ENCODE peak calls at places on chromosome 13, in seven cellular contexts. J is neural progenitor cell, M is gastrocnemius medialis, O is SK-N-SH, R is cardiac fibroblast, B is tibial nerve, L is AG04450. A is an unnamed sample.

GRCh38 chr13:42218576-42218975 is 53.4 kb upstream of the AKAP11 start:
- DNase-seq in M (no peak), R (peak), L (no peak), J (no peak), B (no peak), O (no peak), A (no peak)

GRCh38 chr13:44451109-44451508 is 77.5 kb downstream of the SERP2 start:
- DNase-seq in B (no peak), O (no peak), L (no peak), M (no peak), R (no peak), J (no peak), A (no peak)

GRCh38 chr13:44147222-44147621 is 226.4 kb upstream of the SERP2 start:
- DNase-seq in M (no peak), B (no peak), O (no peak), L (no peak), J (no peak), R (no peak), A (no peak)

GRCh38 chr13:79936368-79937136 is 404.4 kb downstream of the SPRY2 start:
- DNase-seq in J (no peak), R (peak), M (no peak), L (peak), B (peak), O (peak), A (no peak)

GRCh38 chr13:30132623-30133553 is 174.5 kb downstream of the KATNAL1 start:
- DNase-seq in R (peak), B (peak), O (peak), L (peak), M (peak), J (peak), A (peak)

GRCh38 chr13:73467103-73467502 is 408.3 kb downstream of the KLF5 start:
- DNase-seq in L (no peak), B (no peak), M (no peak), R (peak), O (no peak), J (no peak), A (no peak)

GRCh38 chr13:110593430-110594130 is 21.8 kb upstream of the NAXD start:
- DNase-seq in B (peak), M (no peak), L (no peak), R (peak), O (peak), J (peak), A (peak)

GRCh38 chr13:47158583-47158982 is 261.7 kb upstream of the HTR2A start:
- DNase-seq in O (peak), L (no peak), M (no peak), R (no peak), J (no peak), B (no peak), A (no peak)

GRCh38 chr13:22561581-22561980 is 619.2 kb upstream of the SGCG start:
- DNase-seq in J (no peak), R (no peak), B (no peak), O (peak), M (no peak), L (no peak), A (no peak)

GRCh38 chr13:46010148-46010547 is 42.4 kb downstream of the ZC3H13 start:
- DNase-seq in L (no peak), R (peak), J (peak), M (no peak), O (peak), B (no peak), A (no peak)

GRCh38 chr13:43805681-43806128 is 18.9 kb upstream of the ENOX1 start:
- DNase-seq in O (no peak), R (no peak), M (no peak), B (no peak), L (no peak), J (no peak), A (no peak)

GRCh38 chr13:48656621-48657020 is 2.9 kb downstream of the CYSLTR2 start:
- DNase-seq in B (no peak), O (no peak), R (peak), L (no peak), J (peak), M (no peak), A (no peak)

GRCh38 chr13:91381371-91381770 is 17.1 kb upstream of the GPC5 start:
- DNase-seq in J (peak), R (peak), B (no peak), O (peak), L (no peak), M (no peak), A (no peak)

GRCh38 chr13:34030782-34031181 is 212.8 kb downstream of the RFC3 start:
- DNase-seq in L (no peak), R (no peak), O (no peak), B (no peak), M (no peak), J (no peak), A (no peak)

GRCh38 chr13:110398564-110399507 is 91.8 kb downstream of the COL4A2 start:
- DNase-seq in L (no peak), M (no peak), O (no peak), J (no peak), R (peak), B (no peak), A (no peak)

GRCh38 chr13:68128297-68128915 is 898.3 kb upstream of the PCDH9 start:
- DNase-seq in M (no peak), O (no peak), R (no peak), L (no peak), B (no peak), J (no peak), A (no peak)

GRCh38 chr13:31201341-31202024 is 1.7 kb downstream of the B3GLCT start:
- DNase-seq in B (peak), M (no peak), L (no peak), O (peak), J (no peak), R (peak), A (no peak)

GRCh38 chr13:46962286-46962941 is 65.6 kb upstream of the HTR2A start:
- DNase-seq in L (no peak), R (peak), J (peak), B (no peak), M (no peak), O (no peak), A (no peak)

GRCh38 chr13:113090415-113090770 is 15.2 kb upstream of the F7 start:
- DNase-seq in O (no peak), R (no peak), M (no peak), B (no peak), J (no peak), L (no peak), A (no peak)

GRCh38 chr13:38879278-38879677 is 111.4 kb downstream of the STOML3 start:
- DNase-seq in R (no peak), B (no peak), O (no peak), L (no peak), M (no peak), J (no peak), A (no peak)

GRCh38 chr13:49569993-49570689 is 15.2 kb downstream of the RCBTB1 start:
- DNase-seq in J (no peak), O (peak), B (no peak), L (no peak), M (no peak), R (no peak), A (no peak)

GRCh38 chr13:104586010-104586746 is 1520.0 kb upstream of the SLC10A2 start:
- DNase-seq in M (no peak), O (no peak), J (no peak), L (peak), B (no peak), R (peak), A (no peak)

GRCh38 chr13:44908266-44908665 is 81.0 kb downstream of the NUFIP1 start:
- DNase-seq in R (no peak), B (no peak), L (no peak), J (no peak), O (no peak), M (no peak), A (no peak)

GRCh38 chr13:76421011-76421410 is 465.2 kb downstream of the KCTD12 start:
- DNase-seq in J (no peak), L (no peak), M (no peak), B (no peak), R (no peak), O (no peak), A (no peak)

GRCh38 chr13:52104624-52105023 is 24.2 kb downstream of the NEK5 start:
- DNase-seq in L (no peak), B (no peak), R (peak), M (no peak), J (no peak), O (no peak), A (no peak)

GRCh38 chr13:43298799-43299198 is 275.4 kb downstream of the DNAJC15 start:
- DNase-seq in B (no peak), O (no peak), J (no peak), R (peak), M (no peak), L (no peak), A (no peak)

GRCh38 chr13:46648166-46648607 is 95.2 kb downstream of the LRCH1 start:
- DNase-seq in M (no peak), J (peak), O (no peak), R (no peak), L (no peak), B (no peak), A (no peak)

GRCh38 chr13:111383591-111384440 is 63.4 kb downstream of the TEX29 start:
- DNase-seq in L (no peak), O (no peak), R (no peak), B (no peak), J (no peak), M (no peak), A (no peak)

GRCh38 chr13:91572944-91573535 is 174.6 kb downstream of the GPC5 start:
- DNase-seq in M (no peak), B (no peak), O (no peak), L (no peak), R (no peak), J (no peak), A (no peak)

GRCh38 chr13:110371550-110372465 is 64.7 kb downstream of the COL4A2 start:
- DNase-seq in O (peak), R (peak), J (no peak), M (no peak), B (no peak), L (no peak), A (no peak)

GRCh38 chr13:94312511-94313191 is 166.8 kb downstream of the DCT start:
- DNase-seq in B (no peak), M (no peak), R (no peak), O (no peak), J (peak), L (no peak), A (peak)

GRCh38 chr13:94886191-94886590 is 173.8 kb upstream of the SOX21 start:
- DNase-seq in R (peak), L (no peak), J (peak), O (no peak), M (no peak), B (no peak), A (no peak)

GRCh38 chr13:75666646-75667351 is 30.7 kb downstream of the LMO7 start:
- DNase-seq in O (no peak), M (peak), B (no peak), J (no peak), R (peak), L (no peak), A (no peak)

GRCh38 chr13:99498304-99499161 is 2.7 kb upstream of the TM9SF2 start:
- DNase-seq in B (peak), L (peak), J (peak), O (peak), R (peak), M (peak), A (peak)

GRCh38 chr13:99500839-99501134 is 485 bp upstream of the TM9SF2 start:
- DNase-seq in L (no peak), M (no peak), J (no peak), O (peak), R (no peak), B (no peak), A (no peak)

GRCh38 chr13:99496322-99497142 is 4.7 kb upstream of the TM9SF2 start:
- DNase-seq in B (peak), M (peak), J (no peak), R (peak), O (no peak), L (no peak), A (peak)

GRCh38 chr13:99501135-99501951 is at the start of gene TM9SF2:
- DNase-seq in L (peak), J (peak), B (peak), O (peak), R (peak), M (peak), A (peak)

DNA sequence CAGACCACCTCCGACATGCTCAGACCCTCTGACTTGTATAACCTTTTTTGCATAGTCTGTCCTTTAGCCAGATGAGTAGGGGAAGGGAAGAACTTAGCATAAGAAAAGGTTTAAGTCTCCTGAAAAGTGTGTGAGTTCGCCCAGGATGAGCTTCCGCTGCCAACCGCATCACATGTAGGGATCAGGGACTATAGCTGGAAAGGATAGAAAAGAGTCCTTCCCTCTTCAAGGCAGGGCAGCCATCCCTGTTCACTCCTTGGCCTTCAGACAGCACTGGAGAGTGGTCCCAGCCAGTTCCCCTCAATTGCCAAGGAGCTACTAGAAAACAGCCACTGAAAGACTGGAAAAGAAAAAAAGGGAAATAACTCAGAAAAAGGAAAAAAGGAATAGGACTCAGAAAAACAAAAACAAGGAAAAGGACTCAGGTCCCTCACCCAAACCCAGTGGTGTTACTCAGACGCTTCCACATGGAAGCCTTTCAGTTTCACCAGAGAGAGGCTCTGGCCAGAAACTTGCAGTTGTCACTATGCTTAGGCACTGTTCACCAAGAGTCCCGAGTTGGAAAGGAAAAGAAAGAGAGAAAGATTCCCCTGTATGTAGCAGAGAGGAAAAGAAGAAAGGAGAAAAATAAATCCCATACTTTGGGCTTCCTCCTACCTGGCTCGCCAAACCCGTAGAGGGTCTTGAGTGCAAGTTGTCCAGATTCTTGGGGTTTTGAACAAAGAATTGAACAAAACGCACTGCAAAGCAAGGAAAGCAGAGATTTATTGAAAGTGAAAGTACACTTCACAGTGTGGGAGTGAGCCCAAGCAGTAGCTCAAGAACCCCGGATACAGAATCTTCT is 5.6 kb upstream of the TM9SF2 start:
- DNase-seq in R (no peak), L (no peak), O (no peak), B (no peak), M (no peak), J (no peak), A (no peak)
- H3K4me3 ChIP-seq in R (no peak), L (peak), O (peak), B (peak), M (peak), J (no peak), A (peak)

DNA sequence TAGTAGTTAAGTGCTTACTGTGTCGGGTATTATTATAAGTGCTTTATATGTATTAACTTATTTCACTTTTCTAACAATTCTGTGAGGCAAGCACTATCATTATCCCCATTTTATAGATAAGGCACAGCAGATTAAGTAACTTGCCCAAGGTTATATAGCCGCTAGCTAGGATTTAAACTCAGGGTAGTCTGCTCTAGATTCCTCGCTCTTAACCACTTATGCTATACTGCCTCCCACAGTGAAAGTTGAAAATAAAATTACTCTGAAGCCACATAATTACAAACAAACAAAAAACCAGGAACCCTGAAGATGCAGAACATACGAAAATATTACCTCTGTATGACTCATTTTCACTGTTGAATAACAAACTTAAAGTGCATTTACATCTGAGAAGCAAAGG is 3.9 kb downstream of the TEX30 start:
- DNase-seq in B (no peak), R (peak), J (no peak), O (peak), M (no peak), L (no peak), A (no peak)
- TF ChIP-seq CTCF in B (no peak), R (no peak), J (no peak), O (peak), M (no peak), L (no peak), A (no peak)

DNA sequence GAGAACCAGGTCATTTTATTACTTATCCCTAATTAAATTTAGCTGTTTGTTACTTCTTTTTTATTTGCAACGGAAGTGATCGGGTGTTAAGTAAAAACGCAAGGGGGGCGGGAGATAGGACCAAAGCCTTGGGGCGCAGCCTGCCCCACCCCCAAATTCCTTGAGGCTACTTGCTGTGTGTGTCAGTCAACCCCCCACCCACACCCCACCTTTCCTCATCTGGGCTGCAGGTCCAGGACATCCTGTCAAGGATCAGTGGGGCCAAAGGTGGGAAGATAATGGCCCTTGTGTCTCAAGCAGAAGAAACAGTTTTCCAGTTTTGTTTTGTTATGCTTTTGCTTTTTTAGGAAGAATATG is 1.2 kb upstream of the FOXO1 start:
- DNase-seq in O (no peak), M (peak), J (peak), B (no peak), R (no peak), L (no peak), A (no peak)
- H3K4me3 ChIP-seq in O (peak), M (peak), J (peak), B (peak), R (peak), L (peak), A (peak)

GRCh38 chr13:109204657-109205056 is 575.2 kb downstream of the MYO16 start:
- DNase-seq in M (no peak), B (no peak), J (no peak), R (no peak), L (no peak), O (no peak), A (no peak)
- TF ChIP-seq CTCF in M (no peak), B (no peak), J (no peak), R (no peak), L (no peak), O (no peak), A (no peak)

GRCh38 chr13:77507931-77508776 is 27.4 kb upstream of the SCEL start:
- DNase-seq in M (no peak), R (peak), O (no peak), B (no peak), J (no peak), L (no peak), A (no peak)
- H3K4me3 ChIP-seq in M (no peak), R (no peak), O (peak), B (no peak), J (no peak), L (no peak), A (no peak)

GRCh38 chr13:32650705-32651311 is 64.6 kb downstream of the PDS5B start:
- DNase-seq in B (peak), O (peak), M (no peak), L (no peak), J (peak), R (peak), A (peak)
- TF ChIP-seq CTCF in B (peak), O (peak), M (peak), L (peak), J (peak), R (peak), A (peak)

A was measured in GM12864.